ENCODE peak calls at places on chromosomes 4 and X, in ten cellular contexts. G is breast epithelium; H is CD8-positive, alpha-beta T cell; S is substantia nigra; P is fibroblast of lung; D is coronary artery; U is SJCRH30; Y is upper lobe of left lung; K is effector memory CD4-positive, alpha-beta T cell; A is transverse colon. C is an unnamed sample.
A peak's percentile ranks its signal among the peaks of the same experiment; 100 is the strongest.

GRCh38 chrX:11380187-11380586 is 87.0 kb downstream of the AMELX start:
- DNase-seq in G (no peak), H (no peak), A (no peak), Y (no peak), S (no peak), P (peak; percentile 52), K (no peak), U (no peak), D (no peak), C (no peak)

GRCh38 chrX:30483996-30484395 is 93.6 kb downstream of the TASL start:
- DNase-seq in K (no peak), S (no peak), G (no peak), Y (no peak), A (no peak), P (no peak), H (no peak), U (no peak), D (no peak), C (no peak)

GRCh38 chr4:185127021-185127925 is 15.8 kb upstream of the SLC25A4 start:
- DNase-seq in D (no peak), A (no peak), G (no peak), K (no peak), H (no peak), U (no peak), S (no peak), P (no peak), Y (peak; percentile 89), C (no peak)

GRCh38 chr4:86924805-86925204 is 10.0 kb upstream of the AFF1 start:
- DNase-seq in U (no peak), G (no peak), A (no peak), K (no peak), H (no peak), Y (no peak), P (peak; percentile 64), S (no peak), D (no peak), C (no peak)

GRCh38 chr4:112633477-112634235 is 3.1 kb downstream of the ZGRF1 start:
- DNase-seq in G (no peak), S (no peak), D (no peak), Y (no peak), P (peak; percentile 71), U (peak; percentile 57), H (no peak), K (no peak), A (no peak), C (no peak)

GRCh38 chr4:3765271-3766206 is 646 bp upstream of the ADRA2C start:
- DNase-seq in D (no peak), Y (peak; percentile 88), H (no peak), K (no peak), A (no peak), G (no peak), P (peak; percentile 18), U (peak; percentile 73), S (no peak), C (peak; percentile 29)

GRCh38 chrX:106862972-106863688 is 40.0 kb downstream of the RIPPLY1 start:
- DNase-seq in G (no peak), P (no peak), Y (peak; percentile 11), K (no peak), U (peak; percentile 12), S (no peak), H (no peak), D (no peak), A (peak; percentile 19), C (no peak)

GRCh38 chr4:8516061-8516573 is 64.1 kb upstream of the GPR78 start:
- DNase-seq in P (no peak), D (no peak), S (no peak), A (no peak), H (no peak), K (no peak), G (no peak), Y (no peak), U (peak; percentile 77), C (no peak)

GRCh38 chrX:44400588-44400987 is 57.1 kb upstream of the EFHC2 start:
- DNase-seq in H (no peak), A (no peak), K (no peak), S (no peak), Y (no peak), P (peak; percentile 90), U (peak; percentile 0), G (no peak), D (no peak), C (no peak)

GRCh38 chr4:121934635-121935034 is 17.2 kb downstream of the TRPC3 start:
- DNase-seq in P (no peak), U (peak; percentile 4), A (no peak), Y (no peak), G (no peak), K (no peak), H (no peak), D (no peak), S (no peak), C (no peak)

GRCh38 chrX:9942086-9942485 is 25.1 kb upstream of the CLDN34 start:
- DNase-seq in K (peak; percentile 7), A (peak; percentile 11), D (no peak), S (no peak), U (no peak), H (peak; percentile 28), Y (no peak), P (no peak), G (no peak), C (no peak)

GRCh38 chr4:53861856-53862610 is 202.4 kb downstream of the CHIC2 start:
- DNase-seq in D (no peak), Y (no peak), A (no peak), K (no peak), H (no peak), P (peak; percentile 93), S (no peak), U (peak; percentile 71), G (no peak), C (no peak)

GRCh38 chr4:142960134-142960533 is 114.0 kb upstream of the INPP4B start:
- DNase-seq in K (no peak), A (no peak), Y (no peak), P (peak; percentile 40), U (peak; percentile 33), G (no peak), D (no peak), H (no peak), S (no peak), C (no peak)

GRCh38 chr4:1577818-1578217 is 106.3 kb downstream of the FAM53A start:
- DNase-seq in U (no peak), H (peak; percentile 12), P (no peak), Y (peak; percentile 70), S (no peak), A (no peak), D (no peak), G (no peak), K (no peak), C (no peak)

GRCh38 chrX:2626750-2627149 is 64.3 kb upstream of the CD99 start:
- DNase-seq in K (no peak), A (no peak), D (no peak), H (no peak), S (no peak), G (no peak), U (no peak), P (no peak), Y (no peak), C (no peak)

GRCh38 chrX:13418126-13419091 is 98.6 kb upstream of the ATXN3L start:
- DNase-seq in D (no peak), H (no peak), G (no peak), A (no peak), S (no peak), Y (no peak), U (no peak), P (peak; percentile 20), K (no peak), C (no peak)
- H3K27ac ChIP-seq in D (no peak overlapping the region), H (no peak overlapping the region), G (no peak overlapping the region), A (no peak overlapping the region), S (no peak overlapping the region), Y (no peak overlapping the region), U (peak overlapping the region; percentile 24), P (peak overlapping the region; percentile 7), K (no peak overlapping the region), C (peak overlapping the region; percentile 18)

DNA sequence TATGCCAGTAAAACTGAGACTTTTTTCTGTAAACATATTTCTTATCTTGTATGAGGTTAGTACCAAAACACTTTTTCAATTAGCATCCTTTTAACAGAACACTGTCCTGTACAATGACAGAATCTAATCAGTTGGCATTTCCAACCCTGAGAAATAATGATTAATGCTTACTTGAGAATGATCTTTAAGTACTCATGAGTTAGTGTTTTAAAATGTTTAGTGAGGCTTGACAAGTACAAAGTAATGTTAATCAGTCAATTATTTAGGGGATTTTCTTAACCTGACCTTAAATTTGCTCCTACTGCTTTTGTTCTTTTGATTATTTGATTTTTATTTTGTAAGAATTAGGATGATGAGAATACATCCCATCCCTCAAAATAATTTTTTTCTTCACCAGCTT is 496.5 kb downstream of the RPA4 start:
- DNase-seq in A (no peak), P (no peak), H (no peak), K (no peak), S (no peak), G (no peak), Y (no peak), U (no peak), D (no peak), C (no peak)
- H3K27ac ChIP-seq in A (no peak overlapping the region), P (no peak overlapping the region), H (no peak overlapping the region), K (no peak overlapping the region), S (no peak overlapping the region), G (no peak overlapping the region), Y (no peak overlapping the region), U (no peak overlapping the region), D (no peak overlapping the region), C (no peak overlapping the region)

GRCh38 chr4:151540728-151541437 is 131.9 kb downstream of the FHIP1A start:
- DNase-seq in S (no peak), G (peak; percentile 51), K (no peak), H (no peak), A (peak; percentile 43), P (peak; percentile 75), D (no peak), Y (no peak), U (no peak), C (no peak)

GRCh38 chr4:151537726-151538125 is 128.8 kb downstream of the FHIP1A start:
- DNase-seq in S (no peak), Y (no peak), H (no peak), G (no peak), A (no peak), K (no peak), U (no peak), D (no peak), P (peak; percentile 67), C (no peak)

GRCh38 chr4:151538963-151539362 is 130.0 kb downstream of the FHIP1A start:
- DNase-seq in P (no peak), A (no peak), H (no peak), G (no peak), Y (no peak), S (no peak), K (no peak), U (no peak), D (no peak), C (no peak)

GRCh38 chr4:151541438-151542071 is 132.6 kb downstream of the FHIP1A start:
- DNase-seq in K (no peak), D (no peak), Y (no peak), U (no peak), S (no peak), G (no peak), A (no peak), H (no peak), P (peak; percentile 67), C (no peak)
- H3K27ac ChIP-seq in K (no peak overlapping the region), D (no peak overlapping the region), Y (no peak overlapping the region), U (no peak overlapping the region), S (no peak overlapping the region), G (peak overlapping the region; percentile 71), A (peak overlapping the region; percentile 22), H (no peak overlapping the region), P (peak overlapping the region; percentile 65), C (no peak overlapping the region)

DNA sequence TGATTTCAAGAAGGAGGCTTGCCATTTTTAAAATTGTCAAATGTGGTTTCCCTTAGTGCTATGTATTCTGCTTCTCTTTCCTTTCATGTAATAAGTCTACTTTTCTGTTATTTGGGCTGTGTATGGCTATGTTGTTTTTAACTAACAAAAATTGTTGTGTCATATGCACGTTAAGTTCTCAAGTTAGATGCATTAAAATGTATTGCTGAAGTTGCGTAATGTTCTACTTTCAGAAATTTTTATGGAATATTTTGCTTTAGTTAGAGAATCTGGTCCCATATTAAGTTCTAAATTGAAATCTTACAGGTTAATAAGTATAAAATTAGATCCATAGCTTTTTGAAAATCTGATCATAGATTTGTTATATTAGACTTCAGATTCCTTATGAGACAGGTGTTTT is 133.2 kb downstream of the TLL1 start:
- DNase-seq in P (no peak), S (no peak), K (no peak), D (no peak), G (no peak), H (no peak), U (no peak), Y (no peak), A (no peak), C (no peak)
- H3K27ac ChIP-seq in P (no peak overlapping the region), S (no peak overlapping the region), K (no peak overlapping the region), D (no peak overlapping the region), G (no peak overlapping the region), H (no peak overlapping the region), U (no peak overlapping the region), Y (no peak overlapping the region), A (no peak overlapping the region), C (no peak overlapping the region)

C was measured in caudate nucleus.